ENCODE peak calls at places on chromosome 5, in ten cellular contexts. One of them, this sample, is unnamed.

GRCh38 chr5:160685695-160686094 is 166.3 kb downstream of the ATP10B start:
- DNase-seq in Calu3: peak
- DNase-seq in cardiac fibroblast: no peak
- DNase-seq in lung: no peak
- DNase-seq in GM12865: peak
- DNase-seq in CD4-positive, alpha-beta T cell: no peak
- DNase-seq in cardiac muscle cell: peak
- DNase-seq in fibroblast of mammary gland: peak
- DNase-seq in GM23338: peak
- DNase-seq in right lobe of liver: no peak
- DNase-seq in this sample: no peak

GRCh38 chr5:107104774-107105050 is 566.0 kb downstream of the EFNA5 start:
- DNase-seq in Calu3: peak
- DNase-seq in cardiac fibroblast: peak
- DNase-seq in lung: no peak
- DNase-seq in GM12865: peak
- DNase-seq in CD4-positive, alpha-beta T cell: no peak
- DNase-seq in cardiac muscle cell: peak
- DNase-seq in fibroblast of mammary gland: no peak
- DNase-seq in GM23338: peak
- DNase-seq in right lobe of liver: no peak
- DNase-seq in this sample: no peak

GRCh38 chr5:145908206-145908945 is 28.0 kb upstream of the SH3RF2 start:
- DNase-seq in Calu3: peak
- DNase-seq in cardiac fibroblast: no peak
- DNase-seq in lung: no peak
- DNase-seq in GM12865: no peak
- DNase-seq in CD4-positive, alpha-beta T cell: no peak
- DNase-seq in cardiac muscle cell: no peak
- DNase-seq in fibroblast of mammary gland: no peak
- DNase-seq in GM23338: peak
- DNase-seq in right lobe of liver: no peak
- DNase-seq in this sample: no peak

GRCh38 chr5:125720745-125721144 is 702.5 kb upstream of the GRAMD2B start:
- DNase-seq in Calu3: no peak
- DNase-seq in cardiac fibroblast: no peak
- DNase-seq in lung: no peak
- DNase-seq in GM12865: no peak
- DNase-seq in CD4-positive, alpha-beta T cell: no peak
- DNase-seq in cardiac muscle cell: no peak
- DNase-seq in fibroblast of mammary gland: no peak
- DNase-seq in GM23338: no peak
- DNase-seq in right lobe of liver: no peak
- DNase-seq in this sample: no peak

GRCh38 chr5:71828641-71829040 is 109.6 kb downstream of the CARTPT start:
- DNase-seq in Calu3: no peak
- DNase-seq in cardiac fibroblast: peak
- DNase-seq in lung: no peak
- DNase-seq in GM12865: no peak
- DNase-seq in CD4-positive, alpha-beta T cell: no peak
- DNase-seq in cardiac muscle cell: no peak
- DNase-seq in fibroblast of mammary gland: peak
- DNase-seq in GM23338: no peak
- DNase-seq in right lobe of liver: no peak
- DNase-seq in this sample: no peak

GRCh38 chr5:124655943-124656459 is 90.4 kb downstream of the ZNF608 start:
- DNase-seq in Calu3: peak
- DNase-seq in cardiac fibroblast: peak
- DNase-seq in lung: peak
- DNase-seq in GM12865: peak
- DNase-seq in CD4-positive, alpha-beta T cell: no peak
- DNase-seq in cardiac muscle cell: no peak
- DNase-seq in fibroblast of mammary gland: peak
- DNase-seq in GM23338: no peak
- DNase-seq in right lobe of liver: no peak
- DNase-seq in this sample: peak

GRCh38 chr5:127001621-127002296 is 28.6 kb downstream of the MARCHF3 start:
- DNase-seq in Calu3: no peak
- DNase-seq in cardiac fibroblast: peak
- DNase-seq in lung: no peak
- DNase-seq in GM12865: no peak
- DNase-seq in CD4-positive, alpha-beta T cell: no peak
- DNase-seq in cardiac muscle cell: no peak
- DNase-seq in fibroblast of mammary gland: peak
- DNase-seq in GM23338: no peak
- DNase-seq in right lobe of liver: no peak
- DNase-seq in this sample: no peak

GRCh38 chr5:175576591-175576990 is 81.3 kb upstream of the HRH2 start:
- DNase-seq in Calu3: no peak
- DNase-seq in cardiac fibroblast: no peak
- DNase-seq in lung: no peak
- DNase-seq in GM12865: no peak
- DNase-seq in CD4-positive, alpha-beta T cell: no peak
- DNase-seq in cardiac muscle cell: no peak
- DNase-seq in fibroblast of mammary gland: no peak
- DNase-seq in GM23338: no peak
- DNase-seq in right lobe of liver: no peak
- DNase-seq in this sample: no peak

GRCh38 chr5:149215478-149216042 is 56.1 kb upstream of the AFAP1L1 start:
- DNase-seq in Calu3: no peak
- DNase-seq in cardiac fibroblast: peak
- DNase-seq in lung: no peak
- DNase-seq in GM12865: no peak
- DNase-seq in CD4-positive, alpha-beta T cell: no peak
- DNase-seq in cardiac muscle cell: no peak
- DNase-seq in fibroblast of mammary gland: peak
- DNase-seq in GM23338: no peak
- DNase-seq in right lobe of liver: no peak
- DNase-seq in this sample: no peak

GRCh38 chr5:111498346-111498745 is 14.0 kb downstream of the STARD4 start:
- DNase-seq in Calu3: no peak
- DNase-seq in cardiac fibroblast: no peak
- DNase-seq in lung: no peak
- DNase-seq in GM12865: no peak
- DNase-seq in CD4-positive, alpha-beta T cell: no peak
- DNase-seq in cardiac muscle cell: no peak
- DNase-seq in fibroblast of mammary gland: no peak
- DNase-seq in GM23338: no peak
- DNase-seq in right lobe of liver: no peak
- DNase-seq in this sample: no peak

GRCh38 chr5:176675676-176676360 is 28.5 kb downstream of the TSPAN17 start:
- DNase-seq in Calu3: peak
- DNase-seq in cardiac fibroblast: peak
- DNase-seq in lung: no peak
- DNase-seq in GM12865: no peak
- DNase-seq in CD4-positive, alpha-beta T cell: no peak
- DNase-seq in cardiac muscle cell: peak
- DNase-seq in fibroblast of mammary gland: peak
- DNase-seq in GM23338: peak
- DNase-seq in right lobe of liver: no peak
- DNase-seq in this sample: no peak

GRCh38 chr5:180387798-180388197 is 34.7 kb upstream of the GFPT2 start:
- DNase-seq in Calu3: no peak
- DNase-seq in cardiac fibroblast: no peak
- DNase-seq in lung: no peak
- DNase-seq in GM12865: no peak
- DNase-seq in CD4-positive, alpha-beta T cell: no peak
- DNase-seq in cardiac muscle cell: no peak
- DNase-seq in fibroblast of mammary gland: no peak
- DNase-seq in GM23338: no peak
- DNase-seq in right lobe of liver: no peak
- DNase-seq in this sample: no peak
- TF ChIP-seq CTCF in Calu3: no peak
- TF ChIP-seq CTCF in cardiac fibroblast: no peak
- TF ChIP-seq CTCF in lung: no peak
- TF ChIP-seq CTCF in GM12865: no peak
- TF ChIP-seq CTCF in CD4-positive, alpha-beta T cell: no peak
- TF ChIP-seq CTCF in cardiac muscle cell: no peak
- TF ChIP-seq CTCF in fibroblast of mammary gland: no peak
- TF ChIP-seq CTCF in GM23338: no peak
- TF ChIP-seq CTCF in right lobe of liver: no peak
- TF ChIP-seq CTCF in this sample: no peak

DNA sequence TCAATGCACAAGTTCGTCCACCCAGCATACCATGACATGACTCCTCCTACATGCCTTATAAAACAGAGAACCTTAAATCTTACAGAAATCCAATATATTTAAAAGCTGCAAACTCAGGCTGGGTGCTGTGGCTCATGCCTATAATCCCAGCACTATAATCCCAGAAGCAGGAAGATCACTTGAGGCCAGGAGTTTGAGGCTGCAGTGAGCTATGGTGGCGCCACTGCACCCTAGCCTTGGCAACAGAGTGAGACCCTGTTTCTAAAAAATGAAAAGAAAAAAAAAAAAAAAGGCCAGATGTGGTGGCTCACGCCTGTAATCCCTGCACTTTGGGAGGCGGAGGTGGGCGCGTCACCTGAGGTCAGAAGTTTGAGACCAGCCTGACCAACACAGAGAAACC is 68.7 kb downstream of the MTMR12 start:
- DNase-seq in Calu3: no peak
- DNase-seq in cardiac fibroblast: no peak
- DNase-seq in lung: no peak
- DNase-seq in GM12865: no peak
- DNase-seq in CD4-positive, alpha-beta T cell: no peak
- DNase-seq in cardiac muscle cell: no peak
- DNase-seq in fibroblast of mammary gland: no peak
- DNase-seq in GM23338: no peak
- DNase-seq in right lobe of liver: no peak
- DNase-seq in this sample: no peak
- TF ChIP-seq CTCF in Calu3: no peak
- TF ChIP-seq CTCF in cardiac fibroblast: no peak
- TF ChIP-seq CTCF in lung: no peak
- TF ChIP-seq CTCF in GM12865: no peak
- TF ChIP-seq CTCF in CD4-positive, alpha-beta T cell: no peak
- TF ChIP-seq CTCF in cardiac muscle cell: no peak
- TF ChIP-seq CTCF in fibroblast of mammary gland: no peak
- TF ChIP-seq CTCF in GM23338: peak
- TF ChIP-seq CTCF in right lobe of liver: no peak
- TF ChIP-seq CTCF in this sample: no peak

GRCh38 chr5:40505031-40505430 is 174.7 kb upstream of the PTGER4 start:
- DNase-seq in Calu3: no peak
- DNase-seq in cardiac fibroblast: no peak
- DNase-seq in lung: no peak
- DNase-seq in GM12865: no peak
- DNase-seq in CD4-positive, alpha-beta T cell: no peak
- DNase-seq in cardiac muscle cell: no peak
- DNase-seq in fibroblast of mammary gland: no peak
- DNase-seq in GM23338: no peak
- DNase-seq in right lobe of liver: no peak
- DNase-seq in this sample: no peak

GRCh38 chr5:40503438-40503837 is 176.3 kb upstream of the PTGER4 start:
- DNase-seq in Calu3: no peak
- DNase-seq in cardiac fibroblast: no peak
- DNase-seq in lung: no peak
- DNase-seq in GM12865: no peak
- DNase-seq in CD4-positive, alpha-beta T cell: no peak
- DNase-seq in cardiac muscle cell: no peak
- DNase-seq in fibroblast of mammary gland: no peak
- DNase-seq in GM23338: no peak
- DNase-seq in right lobe of liver: no peak
- DNase-seq in this sample: no peak

GRCh38 chr5:40502736-40503135 is 177.0 kb upstream of the PTGER4 start:
- DNase-seq in Calu3: no peak
- DNase-seq in cardiac fibroblast: no peak
- DNase-seq in lung: no peak
- DNase-seq in GM12865: no peak
- DNase-seq in CD4-positive, alpha-beta T cell: no peak
- DNase-seq in cardiac muscle cell: no peak
- DNase-seq in fibroblast of mammary gland: no peak
- DNase-seq in GM23338: no peak
- DNase-seq in right lobe of liver: no peak
- DNase-seq in this sample: no peak

GRCh38 chr5:40511801-40512200 is 167.9 kb upstream of the PTGER4 start:
- DNase-seq in Calu3: no peak
- DNase-seq in cardiac fibroblast: no peak
- DNase-seq in lung: no peak
- DNase-seq in GM12865: no peak
- DNase-seq in CD4-positive, alpha-beta T cell: no peak
- DNase-seq in cardiac muscle cell: no peak
- DNase-seq in fibroblast of mammary gland: no peak
- DNase-seq in GM23338: no peak
- DNase-seq in right lobe of liver: no peak
- DNase-seq in this sample: no peak

GRCh38 chr5:40507095-40507494 is 172.6 kb upstream of the PTGER4 start:
- DNase-seq in Calu3: no peak
- DNase-seq in cardiac fibroblast: peak
- DNase-seq in lung: no peak
- DNase-seq in GM12865: no peak
- DNase-seq in CD4-positive, alpha-beta T cell: no peak
- DNase-seq in cardiac muscle cell: no peak
- DNase-seq in fibroblast of mammary gland: peak
- DNase-seq in GM23338: no peak
- DNase-seq in right lobe of liver: no peak
- DNase-seq in this sample: no peak
- TF ChIP-seq CTCF in Calu3: no peak
- TF ChIP-seq CTCF in cardiac fibroblast: peak
- TF ChIP-seq CTCF in lung: no peak
- TF ChIP-seq CTCF in GM12865: no peak
- TF ChIP-seq CTCF in CD4-positive, alpha-beta T cell: no peak
- TF ChIP-seq CTCF in cardiac muscle cell: peak
- TF ChIP-seq CTCF in fibroblast of mammary gland: no peak
- TF ChIP-seq CTCF in GM23338: no peak
- TF ChIP-seq CTCF in right lobe of liver: no peak
- TF ChIP-seq CTCF in this sample: no peak

GRCh38 chr5:2752875-2753435 is 1.5 kb upstream of the IRX2 start:
- DNase-seq in Calu3: no peak
- DNase-seq in cardiac fibroblast: no peak
- DNase-seq in lung: no peak
- DNase-seq in GM12865: no peak
- DNase-seq in CD4-positive, alpha-beta T cell: no peak
- DNase-seq in cardiac muscle cell: peak
- DNase-seq in fibroblast of mammary gland: no peak
- DNase-seq in GM23338: peak
- DNase-seq in right lobe of liver: no peak
- DNase-seq in this sample: no peak
- TF ChIP-seq CTCF in Calu3: no peak
- TF ChIP-seq CTCF in cardiac fibroblast: no peak
- TF ChIP-seq CTCF in lung: no peak
- TF ChIP-seq CTCF in GM12865: no peak
- TF ChIP-seq CTCF in CD4-positive, alpha-beta T cell: no peak
- TF ChIP-seq CTCF in cardiac muscle cell: no peak
- TF ChIP-seq CTCF in fibroblast of mammary gland: no peak
- TF ChIP-seq CTCF in GM23338: peak
- TF ChIP-seq CTCF in right lobe of liver: no peak
- TF ChIP-seq CTCF in this sample: no peak

This sample was measured in BE2C.